ENCODE peak calls at places on chromosomes 6 and 20, in nine cellular contexts. G, I, N, J, S, R, T, C and M are unnamed samples.

GRCh38 chr6:107620736-107621135 is 130.8 kb downstream of the SOBP start:
- DNase-seq in G (no peak), I (no peak), T (no peak), N (no peak), S (no peak), J (no peak), C (no peak), R (no peak), M (no peak)

GRCh38 chr6:41746068-41746467 is 1.1 kb downstream of the PGC start:
- DNase-seq in S (no peak), C (no peak), I (no peak), R (no peak), G (no peak), N (no peak), T (peak; percentile 8), J (no peak), M (no peak)

GRCh38 chr20:36040571-36040970 is 72.2 kb downstream of the CNBD2 start:
- DNase-seq in C (no peak), N (no peak), T (no peak), G (no peak), I (no peak), J (no peak), R (no peak), S (no peak), M (no peak)

GRCh38 chr6:5333653-5334052 is 72.3 kb downstream of the FARS2 start:
- DNase-seq in N (no peak), S (no peak), R (no peak), I (peak; percentile 41), G (peak; percentile 53), T (no peak), C (no peak), J (no peak), M (no peak)

GRCh38 chr20:909641-910040 is 6.5 kb downstream of the ANGPT4 start:
- DNase-seq in S (no peak), J (no peak), T (no peak), N (no peak), C (no peak), I (no peak), R (no peak), G (no peak), M (no peak)

GRCh38 chr20:35240914-35241293 is 14.4 kb downstream of the MMP24 start:
- DNase-seq in S (no peak), I (no peak), J (no peak), N (no peak), G (no peak), T (no peak), C (no peak), R (no peak), M (no peak)

GRCh38 chr6:74197310-74197709 is 501.3 kb downstream of the CD109 start:
- DNase-seq in R (no peak), J (no peak), G (no peak), C (no peak), I (no peak), N (no peak), T (no peak), S (no peak), M (no peak)

GRCh38 chr20:51164732-51165530 is 142.0 kb upstream of the KCNG1 start:
- DNase-seq in S (no peak), I (no peak), N (no peak), J (no peak), T (no peak), R (no peak), C (no peak), G (no peak), M (no peak)

GRCh38 chr6:122222761-122223160 is 176.7 kb upstream of the HSF2 start:
- DNase-seq in C (no peak), R (no peak), S (no peak), J (no peak), N (no peak), G (no peak), T (no peak), I (no peak), M (no peak)

GRCh38 chr6:15317934-15318902 is 72.3 kb downstream of the JARID2 start:
- DNase-seq in J (peak; percentile 18), I (no peak), R (no peak), C (no peak), S (no peak), T (no peak), N (peak; percentile 24), G (no peak), M (no peak)

GRCh38 chr6:19857139-19857538 is 20.0 kb downstream of the ID4 start:
- DNase-seq in T (no peak), C (no peak), R (no peak), I (no peak), S (no peak), G (no peak), N (no peak), J (no peak), M (no peak)

GRCh38 chr20:8303651-8304050 is 171.6 kb downstream of the PLCB1 start:
- DNase-seq in R (no peak), N (no peak), S (no peak), J (no peak), C (no peak), G (no peak), T (no peak), I (no peak), M (no peak)

GRCh38 chr6:156618600-156619205 is 158.5 kb upstream of the ARID1B start:
- DNase-seq in C (no peak), N (peak; percentile 54), S (no peak), I (no peak), T (no peak), J (no peak), G (no peak), R (no peak), M (peak; percentile 46)

GRCh38 chr6:104579464-104579863 is 280.3 kb downstream of the HACE1 start:
- DNase-seq in T (no peak), J (no peak), R (no peak), G (no peak), C (no peak), S (no peak), I (no peak), N (no peak), M (no peak)

GRCh38 chr20:1324598-1325172 is 4.3 kb downstream of the SDCBP2 start:
- DNase-seq in R (no peak), G (peak; percentile 73), J (no peak), T (no peak), I (peak; percentile 40), S (no peak), C (no peak), N (no peak), M (no peak)

GRCh38 chr6:140203611-140204553 is 829.4 kb upstream of the CITED2 start:
- DNase-seq in N (no peak), T (no peak), J (no peak), C (no peak), I (no peak), S (no peak), R (no peak), G (peak; percentile 60), M (no peak)

GRCh38 chr6:159203304-159204005 is 34.3 kb downstream of the FNDC1 start:
- DNase-seq in T (no peak), N (no peak), J (no peak), R (no peak), G (peak; percentile 84), S (no peak), C (no peak), I (peak; percentile 94), M (no peak)